ENCODE peak calls at places on chromosomes 6 and 20, in nine cellular contexts. One of them, this sample, is unnamed.

GRCh38 chr6:79841577-79842381 is 105.6 kb downstream of the ELOVL4 start:
- DNase-seq in pancreas: no peak
- DNase-seq in T-helper 1 cell: no peak
- DNase-seq in A549: no peak
- DNase-seq in activated CD8-positive, alpha-beta memory T cell treated with anti-CD3 and anti-CD28 coated beads for 48 hours: no peak
- DNase-seq in GM03348: no peak
- DNase-seq in fibroblast of lung: no peak
- DNase-seq in PC-3: peak
- DNase-seq in anterior cingulate cortex: no peak
- DNase-seq in this sample: no peak

GRCh38 chr6:17995414-17995813 is 8.0 kb upstream of the KIF13A start:
- DNase-seq in pancreas: no peak
- DNase-seq in T-helper 1 cell: no peak
- DNase-seq in A549: no peak
- DNase-seq in activated CD8-positive, alpha-beta memory T cell treated with anti-CD3 and anti-CD28 coated beads for 48 hours: no peak
- DNase-seq in GM03348: no peak
- DNase-seq in fibroblast of lung: no peak
- DNase-seq in PC-3: no peak
- DNase-seq in anterior cingulate cortex: no peak
- DNase-seq in this sample: no peak

GRCh38 chr6:137738197-137738596 is 128.9 kb upstream of the TNFAIP3 start:
- DNase-seq in pancreas: no peak
- DNase-seq in T-helper 1 cell: no peak
- DNase-seq in A549: no peak
- DNase-seq in activated CD8-positive, alpha-beta memory T cell treated with anti-CD3 and anti-CD28 coated beads for 48 hours: no peak
- DNase-seq in GM03348: peak
- DNase-seq in fibroblast of lung: peak
- DNase-seq in PC-3: no peak
- DNase-seq in anterior cingulate cortex: no peak
- DNase-seq in this sample: no peak

GRCh38 chr6:109579361-109579760 is 96.3 kb upstream of the ZBTB24 start:
- DNase-seq in pancreas: no peak
- DNase-seq in T-helper 1 cell: no peak
- DNase-seq in A549: no peak
- DNase-seq in activated CD8-positive, alpha-beta memory T cell treated with anti-CD3 and anti-CD28 coated beads for 48 hours: no peak
- DNase-seq in GM03348: no peak
- DNase-seq in fibroblast of lung: no peak
- DNase-seq in PC-3: peak
- DNase-seq in anterior cingulate cortex: no peak
- DNase-seq in this sample: no peak

GRCh38 chr6:146287691-146288369 is 255.8 kb upstream of the RAB32 start:
- DNase-seq in pancreas: no peak
- DNase-seq in T-helper 1 cell: no peak
- DNase-seq in A549: no peak
- DNase-seq in activated CD8-positive, alpha-beta memory T cell treated with anti-CD3 and anti-CD28 coated beads for 48 hours: no peak
- DNase-seq in GM03348: peak
- DNase-seq in fibroblast of lung: peak
- DNase-seq in PC-3: no peak
- DNase-seq in anterior cingulate cortex: no peak
- DNase-seq in this sample: no peak

GRCh38 chr20:33054381-33054780 is 678 bp downstream of the BPIFB3 start:
- DNase-seq in pancreas: no peak
- DNase-seq in T-helper 1 cell: no peak
- DNase-seq in A549: no peak
- DNase-seq in activated CD8-positive, alpha-beta memory T cell treated with anti-CD3 and anti-CD28 coated beads for 48 hours: no peak
- DNase-seq in GM03348: no peak
- DNase-seq in fibroblast of lung: no peak
- DNase-seq in PC-3: no peak
- DNase-seq in anterior cingulate cortex: no peak
- DNase-seq in this sample: no peak

GRCh38 chr20:41408131-41408789 is 41.6 kb upstream of the EMILIN3 start:
- DNase-seq in pancreas: no peak
- DNase-seq in T-helper 1 cell: peak
- DNase-seq in A549: no peak
- DNase-seq in activated CD8-positive, alpha-beta memory T cell treated with anti-CD3 and anti-CD28 coated beads for 48 hours: no peak
- DNase-seq in GM03348: no peak
- DNase-seq in fibroblast of lung: no peak
- DNase-seq in PC-3: no peak
- DNase-seq in anterior cingulate cortex: no peak
- DNase-seq in this sample: no peak

GRCh38 chr6:75098709-75099108 is 107.1 kb downstream of the COL12A1 start:
- DNase-seq in pancreas: peak
- DNase-seq in T-helper 1 cell: no peak
- DNase-seq in A549: peak
- DNase-seq in activated CD8-positive, alpha-beta memory T cell treated with anti-CD3 and anti-CD28 coated beads for 48 hours: no peak
- DNase-seq in GM03348: peak
- DNase-seq in fibroblast of lung: peak
- DNase-seq in PC-3: peak
- DNase-seq in anterior cingulate cortex: no peak
- DNase-seq in this sample: no peak

GRCh38 chr6:168647271-168647670 is 206.3 kb downstream of the SMOC2 start:
- DNase-seq in pancreas: no peak
- DNase-seq in T-helper 1 cell: no peak
- DNase-seq in A549: no peak
- DNase-seq in activated CD8-positive, alpha-beta memory T cell treated with anti-CD3 and anti-CD28 coated beads for 48 hours: no peak
- DNase-seq in GM03348: no peak
- DNase-seq in fibroblast of lung: no peak
- DNase-seq in PC-3: no peak
- DNase-seq in anterior cingulate cortex: no peak
- DNase-seq in this sample: no peak

GRCh38 chr20:57953638-57954037 is 243.8 kb upstream of the PMEPA1 start:
- DNase-seq in pancreas: no peak
- DNase-seq in T-helper 1 cell: no peak
- DNase-seq in A549: no peak
- DNase-seq in activated CD8-positive, alpha-beta memory T cell treated with anti-CD3 and anti-CD28 coated beads for 48 hours: no peak
- DNase-seq in GM03348: no peak
- DNase-seq in fibroblast of lung: peak
- DNase-seq in PC-3: peak
- DNase-seq in anterior cingulate cortex: no peak
- DNase-seq in this sample: no peak

GRCh38 chr20:51160011-51160410 is 137.1 kb upstream of the KCNG1 start:
- DNase-seq in pancreas: no peak
- DNase-seq in T-helper 1 cell: no peak
- DNase-seq in A549: no peak
- DNase-seq in activated CD8-positive, alpha-beta memory T cell treated with anti-CD3 and anti-CD28 coated beads for 48 hours: no peak
- DNase-seq in GM03348: no peak
- DNase-seq in fibroblast of lung: no peak
- DNase-seq in PC-3: no peak
- DNase-seq in anterior cingulate cortex: no peak
- DNase-seq in this sample: no peak

GRCh38 chr6:20166226-20166625 is 46.0 kb downstream of the MBOAT1 start:
- DNase-seq in pancreas: no peak
- DNase-seq in T-helper 1 cell: no peak
- DNase-seq in A549: no peak
- DNase-seq in activated CD8-positive, alpha-beta memory T cell treated with anti-CD3 and anti-CD28 coated beads for 48 hours: no peak
- DNase-seq in GM03348: no peak
- DNase-seq in fibroblast of lung: no peak
- DNase-seq in PC-3: no peak
- DNase-seq in anterior cingulate cortex: no peak
- DNase-seq in this sample: no peak

GRCh38 chr6:340181-340955 is 48.1 kb downstream of the DUSP22 start:
- DNase-seq in pancreas: no peak
- DNase-seq in T-helper 1 cell: no peak
- DNase-seq in A549: no peak
- DNase-seq in activated CD8-positive, alpha-beta memory T cell treated with anti-CD3 and anti-CD28 coated beads for 48 hours: no peak
- DNase-seq in GM03348: no peak
- DNase-seq in fibroblast of lung: no peak
- DNase-seq in PC-3: no peak
- DNase-seq in anterior cingulate cortex: no peak
- DNase-seq in this sample: no peak

GRCh38 chr6:11439017-11439420 is 98.5 kb upstream of the TMEM170B start:
- DNase-seq in pancreas: no peak
- DNase-seq in T-helper 1 cell: peak
- DNase-seq in A549: no peak
- DNase-seq in activated CD8-positive, alpha-beta memory T cell treated with anti-CD3 and anti-CD28 coated beads for 48 hours: no peak
- DNase-seq in GM03348: no peak
- DNase-seq in fibroblast of lung: no peak
- DNase-seq in PC-3: no peak
- DNase-seq in anterior cingulate cortex: no peak
- DNase-seq in this sample: no peak

GRCh38 chr20:24303393-24303792 is 166.0 kb upstream of the SYNDIG1 start:
- DNase-seq in pancreas: no peak
- DNase-seq in T-helper 1 cell: no peak
- DNase-seq in A549: no peak
- DNase-seq in activated CD8-positive, alpha-beta memory T cell treated with anti-CD3 and anti-CD28 coated beads for 48 hours: no peak
- DNase-seq in GM03348: peak
- DNase-seq in fibroblast of lung: no peak
- DNase-seq in PC-3: peak
- DNase-seq in anterior cingulate cortex: no peak
- DNase-seq in this sample: no peak

GRCh38 chr6:43223175-43223574 is 6.1 kb downstream of the DNPH1 start:
- DNase-seq in pancreas: no peak
- DNase-seq in T-helper 1 cell: no peak
- DNase-seq in A549: no peak
- DNase-seq in activated CD8-positive, alpha-beta memory T cell treated with anti-CD3 and anti-CD28 coated beads for 48 hours: no peak
- DNase-seq in GM03348: no peak
- DNase-seq in fibroblast of lung: no peak
- DNase-seq in PC-3: no peak
- DNase-seq in anterior cingulate cortex: no peak
- DNase-seq in this sample: no peak

GRCh38 chr6:87200469-87201174 is 45.3 kb downstream of the ZNF292 start:
- DNase-seq in pancreas: peak
- DNase-seq in T-helper 1 cell: no peak
- DNase-seq in A549: no peak
- DNase-seq in activated CD8-positive, alpha-beta memory T cell treated with anti-CD3 and anti-CD28 coated beads for 48 hours: no peak
- DNase-seq in GM03348: peak
- DNase-seq in fibroblast of lung: no peak
- DNase-seq in PC-3: no peak
- DNase-seq in anterior cingulate cortex: no peak
- DNase-seq in this sample: no peak